ENCODE peak calls at places on chromosomes 12 and 14, in ten cellular contexts. X is epithelial cell of esophagus, S is heart right ventricle, O is A549, R is lower leg skin, M is neural crest cell, Z is stomach, U is fibroblast of pulmonary artery, J is choroid plexus epithelial cell, Q is lower lobe of right lung. N is an unnamed sample.

GRCh38 chr14:38098074-38098846 is 109.4 kb upstream of the SSTR1 start:
- DNase-seq in X (peak; percentile 27), S (no peak), O (no peak), R (no peak), M (no peak), Z (no peak), U (peak; percentile 50), J (peak; percentile 78), Q (no peak), N (no peak)

GRCh38 chr12:96399081-96399918 is 939 bp downstream of the CDK17 start:
- DNase-seq in X (peak; percentile 48), S (peak; percentile 79), O (peak; percentile 70), R (peak; percentile 95), M (peak; percentile 56), Z (peak; percentile 70), U (peak; percentile 85), J (peak; percentile 57), Q (peak; percentile 89), N (peak; percentile 69)

GRCh38 chr12:112879191-112879705 is 27.5 kb upstream of the OAS1 start:
- DNase-seq in X (no peak), S (no peak), O (no peak), R (peak; percentile 67), M (no peak), Z (no peak), U (no peak), J (no peak), Q (no peak), N (no peak)

GRCh38 chr12:14771651-14772137 is 31.6 kb downstream of the WBP11 start:
- DNase-seq in X (no peak), S (no peak), O (no peak), R (no peak), M (no peak), Z (no peak), U (no peak), J (no peak), Q (no peak), N (no peak)

GRCh38 chr14:55427439-55427838 is 13.0 kb downstream of the TBPL2 start:
- DNase-seq in X (peak; percentile 90), S (no peak), O (no peak), R (no peak), M (no peak), Z (no peak), U (no peak), J (no peak), Q (no peak), N (peak; percentile 43)

GRCh38 chr14:100691395-100692025 is 35.2 kb upstream of the DLK1 start:
- DNase-seq in X (peak; percentile 75), S (no peak), O (no peak), R (no peak), M (no peak), Z (no peak), U (no peak), J (no peak), Q (no peak), N (no peak)

GRCh38 chr14:77376380-77376770 is 519 bp downstream of the TMED8 start:
- DNase-seq in X (peak; percentile 17), S (peak; percentile 8), O (peak; percentile 29), R (no peak), M (peak; percentile 9), Z (peak; percentile 25), U (no peak), J (peak; percentile 21), Q (peak; percentile 52), N (peak; percentile 23)

GRCh38 chr14:61252354-61253063 is 28.6 kb downstream of the TMEM30B start:
- DNase-seq in X (peak; percentile 94), S (peak; percentile 73), O (peak; percentile 83), R (peak; percentile 90), M (peak; percentile 62), Z (peak; percentile 69), U (peak; percentile 95), J (peak; percentile 98), Q (peak; percentile 73), N (peak; percentile 77)

GRCh38 chr12:45357547-45358417 is 141.9 kb downstream of the ANO6 start:
- DNase-seq in X (no peak), S (peak; percentile 48), O (no peak), R (no peak), M (no peak), Z (no peak), U (peak; percentile 56), J (peak; percentile 59), Q (no peak), N (no peak)

GRCh38 chr12:131982041-131982440 is 32.3 kb downstream of the EP400 start:
- DNase-seq in X (no peak), S (no peak), O (no peak), R (peak; percentile 53), M (no peak), Z (no peak), U (no peak), J (no peak), Q (no peak), N (no peak)

GRCh38 chr12:88934163-88934747 is 354.0 kb upstream of the KITLG start:
- DNase-seq in X (peak; percentile 90), S (no peak), O (no peak), R (no peak), M (no peak), Z (no peak), U (peak; percentile 24), J (peak; percentile 32), Q (no peak), N (peak; percentile 16)

GRCh38 chr12:113231275-113232231 is 10.3 kb downstream of the TPCN1 start:
- DNase-seq in X (peak; percentile 79), S (no peak), O (no peak), R (no peak), M (no peak), Z (peak; percentile 15), U (peak; percentile 72), J (peak; percentile 91), Q (no peak), N (peak; percentile 63)

GRCh38 chr12:47316609-47317049 is 236.9 kb upstream of the AMIGO2 start:
- DNase-seq in X (no peak), S (no peak), O (no peak), R (no peak), M (no peak), Z (no peak), U (peak; percentile 64), J (no peak), Q (no peak), N (no peak)

GRCh38 chr14:77511486-77512162 is 13.0 kb upstream of the ISM2 start:
- DNase-seq in X (no peak), S (no peak), O (no peak), R (no peak), M (no peak), Z (no peak), U (no peak), J (peak; percentile 81), Q (no peak), N (no peak)

GRCh38 chr12:90098132-90098779 is 389.6 kb upstream of the ATP2B1 start:
- DNase-seq in X (no peak), S (no peak), O (no peak), R (no peak), M (no peak), Z (no peak), U (no peak), J (peak; percentile 8), Q (no peak), N (no peak)

GRCh38 chr14:99615497-99616245 is 11.7 kb upstream of the CCDC85C start:
- DNase-seq in X (peak; percentile 16), S (no peak), O (no peak), R (no peak), M (no peak), Z (no peak), U (no peak), J (peak; percentile 21), Q (no peak), N (no peak)
- TF ChIP-seq CTCF in X (no peak), S (no peak), O (no peak), R (no peak), M (no peak), Z (no peak), U (no peak), J (no peak), Q (no peak), N (no peak)

GRCh38 chr12:51915003-51915625 is 7.8 kb downstream of the ACVRL1 start:
- DNase-seq in X (no peak), S (no peak), O (no peak), R (peak; percentile 84), M (no peak), Z (no peak), U (no peak), J (no peak), Q (no peak), N (no peak)

GRCh38 chr12:51911307-51911706 is 4.0 kb downstream of the ACVRL1 start:
- DNase-seq in X (no peak), S (no peak), O (no peak), R (peak; percentile 79), M (no peak), Z (no peak), U (no peak), J (no peak), Q (no peak), N (no peak)

GRCh38 chr12:51914034-51914923 is 7.0 kb downstream of the ACVRL1 start:
- DNase-seq in X (no peak), S (no peak), O (no peak), R (peak; percentile 56), M (no peak), Z (no peak), U (no peak), J (no peak), Q (no peak), N (no peak)

GRCh38 chr12:51911788-51912711 is 4.7 kb downstream of the ACVRL1 start:
- DNase-seq in X (no peak), S (peak; percentile 75), O (no peak), R (peak; percentile 88), M (no peak), Z (no peak), U (peak; percentile 56), J (no peak), Q (peak; percentile 75), N (peak; percentile 17)

GRCh38 chr12:51913071-51914033 is 6.0 kb downstream of the ACVRL1 start:
- DNase-seq in X (no peak), S (no peak), O (no peak), R (peak; percentile 84), M (no peak), Z (no peak), U (no peak), J (no peak), Q (no peak), N (no peak)
- TF ChIP-seq CTCF in X (no peak), S (no peak), O (no peak), R (no peak), M (no peak), Z (no peak), U (peak; percentile 5), J (no peak), Q (peak; percentile 35), N (no peak)

DNA sequence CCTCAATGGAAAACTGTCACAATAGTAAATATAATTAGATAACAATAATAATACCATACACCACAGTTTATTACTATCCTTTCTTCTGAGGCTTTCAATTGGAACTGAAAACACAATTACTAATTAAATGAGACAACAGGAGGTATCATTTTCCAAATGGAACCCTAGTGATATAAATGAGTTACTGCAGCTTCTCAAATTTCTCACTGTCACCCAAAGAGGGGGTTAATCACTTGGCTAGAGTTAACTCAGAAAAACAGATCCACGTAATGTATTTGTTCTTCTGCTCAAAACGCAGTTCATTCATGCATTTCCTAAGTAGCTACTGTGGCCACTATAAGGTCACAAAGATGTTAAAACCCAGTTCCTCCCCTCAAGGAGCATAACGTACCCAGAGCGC is 120.9 kb upstream of the FOXN3 start:
- DNase-seq in X (no peak), S (no peak), O (no peak), R (no peak), M (no peak), Z (no peak), U (no peak), J (no peak), Q (no peak), N (no peak)
- TF ChIP-seq CTCF in X (no peak), S (no peak), O (no peak), R (no peak), M (no peak), Z (no peak), U (no peak), J (no peak), Q (no peak), N (no peak)

GRCh38 chr12:128531153-128531552 is 264.2 kb downstream of the TMEM132C start:
- DNase-seq in X (no peak), S (no peak), O (no peak), R (no peak), M (no peak), Z (no peak), U (no peak), J (no peak), Q (no peak), N (no peak)
- TF ChIP-seq CTCF in X (no peak), S (no peak), O (no peak), R (no peak), M (peak; percentile 57), Z (no peak), U (no peak), J (no peak), Q (no peak), N (no peak)

N was measured in Calu3.